ENCODE peak calls at places on chromosome 6, in seven cellular contexts. R is HFFc6, U is NCI-H2171, J is left ventricle myocardium inferior, Y is PC-3, I is DND-41, X is HS-5. G is an unnamed sample.

GRCh38 chr6:62942000-62942399 is 269.3 kb upstream of the FKBP1C start:
- DNase-seq in X (no peak), Y (no peak), U (no peak), I (no peak), R (no peak), J (no peak), G (no peak)

GRCh38 chr6:167200806-167201205 is 43.0 kb upstream of the GPR31 start:
- DNase-seq in J (no peak), X (no peak), R (no peak), I (no peak), Y (no peak), U (no peak), G (no peak)

GRCh38 chr6:99563056-99563723 is 5.3 kb downstream of the CCNC start:
- DNase-seq in Y (peak; percentile 28), U (no peak), X (no peak), R (no peak), I (no peak), J (no peak), G (no peak)

GRCh38 chr6:110285306-110286060 is 72.7 kb downstream of the METTL24 start:
- DNase-seq in J (no peak), Y (no peak), R (no peak), X (no peak), U (no peak), I (no peak), G (no peak)

GRCh38 chr6:134470090-134470975 is 152.4 kb upstream of the SGK1 start:
- DNase-seq in I (no peak), J (no peak), Y (no peak), R (no peak), X (no peak), U (no peak), G (no peak)

GRCh38 chr6:15491986-15492269 is 170.9 kb downstream of the DTNBP1 start:
- DNase-seq in J (no peak), I (no peak), U (no peak), R (no peak), X (no peak), Y (no peak), G (no peak)

GRCh38 chr6:92756912-92757311 is 662.4 kb downstream of the EPHA7 start:
- DNase-seq in J (no peak), U (no peak), R (no peak), X (peak; percentile 66), I (no peak), Y (peak; percentile 76), G (no peak)

GRCh38 chr6:14748679-14749078 is 497.2 kb upstream of the JARID2 start:
- DNase-seq in X (no peak), R (no peak), I (no peak), J (no peak), Y (no peak), U (no peak), G (no peak)

GRCh38 chr6:166174031-166174430 is 6.4 kb upstream of the TBXT start:
- DNase-seq in X (no peak), U (no peak), I (peak; percentile 20), R (no peak), J (no peak), Y (no peak), G (no peak)

GRCh38 chr6:133286765-133287164 is 45.6 kb downstream of the EYA4 start:
- DNase-seq in I (no peak), J (no peak), Y (peak; percentile 47), R (no peak), U (peak; percentile 8), X (peak; percentile 10), G (no peak)

GRCh38 chr6:136753624-136754023 is 38.7 kb downstream of the MAP3K5 start:
- DNase-seq in J (no peak), I (no peak), R (no peak), U (no peak), X (no peak), Y (no peak), G (no peak)

G was measured in NCI-H1092.